ENCODE peak calls at places on chromosomes 13 and 19, in ten cellular contexts. One of them, this sample, is unnamed.
A peak's percentile ranks its signal among the peaks of the same experiment; 100 is the strongest.

GRCh38 chr19:45247136-45247535 is 1.9 kb upstream of the EXOC3L2 start:
- DNase-seq in iris pigment epithelial cell: no peak
- DNase-seq in cardiac muscle cell: no peak
- DNase-seq in NCI-H1436: no peak
- DNase-seq in coronary artery: no peak
- DNase-seq in transverse colon: no peak
- DNase-seq in ovary: no peak
- DNase-seq in ascending aorta: no peak
- DNase-seq in T-helper 2 cell: no peak
- DNase-seq in breast epithelium: no peak
- DNase-seq in this sample: no peak

GRCh38 chr19:53010494-53010893 is 3.2 kb upstream of the ERVV-1 start:
- DNase-seq in NCI-H1436: no peak
- DNase-seq in transverse colon: no peak
- DNase-seq in ascending aorta: no peak
- DNase-seq in iris pigment epithelial cell: no peak
- DNase-seq in breast epithelium: no peak
- DNase-seq in coronary artery: no peak
- DNase-seq in cardiac muscle cell: no peak
- DNase-seq in ovary: no peak
- DNase-seq in T-helper 2 cell: no peak
- DNase-seq in this sample: no peak

GRCh38 chr13:47708386-47708785 is 292.7 kb downstream of the SUCLA2 start:
- DNase-seq in NCI-H1436: no peak
- DNase-seq in ascending aorta: no peak
- DNase-seq in ovary: no peak
- DNase-seq in cardiac muscle cell: no peak
- DNase-seq in breast epithelium: no peak
- DNase-seq in iris pigment epithelial cell: peak; percentile 46
- DNase-seq in transverse colon: no peak
- DNase-seq in T-helper 2 cell: no peak
- DNase-seq in coronary artery: no peak
- DNase-seq in this sample: no peak

GRCh38 chr13:40981361-40981760 is 37.8 kb downstream of the ELF1 start:
- DNase-seq in iris pigment epithelial cell: peak; percentile 30
- DNase-seq in ovary: no peak
- DNase-seq in coronary artery: no peak
- DNase-seq in T-helper 2 cell: no peak
- DNase-seq in breast epithelium: no peak
- DNase-seq in ascending aorta: no peak
- DNase-seq in transverse colon: no peak
- DNase-seq in cardiac muscle cell: no peak
- DNase-seq in NCI-H1436: no peak
- DNase-seq in this sample: no peak

GRCh38 chr13:73417012-73417615 is 358.3 kb downstream of the KLF5 start:
- DNase-seq in cardiac muscle cell: no peak
- DNase-seq in ovary: no peak
- DNase-seq in coronary artery: no peak
- DNase-seq in breast epithelium: no peak
- DNase-seq in iris pigment epithelial cell: peak; percentile 19
- DNase-seq in transverse colon: no peak
- DNase-seq in T-helper 2 cell: no peak
- DNase-seq in ascending aorta: no peak
- DNase-seq in NCI-H1436: peak; percentile 43
- DNase-seq in this sample: peak; percentile 53

GRCh38 chr13:80011448-80012212 is 329.3 kb downstream of the SPRY2 start:
- DNase-seq in iris pigment epithelial cell: peak; percentile 16
- DNase-seq in coronary artery: no peak
- DNase-seq in breast epithelium: no peak
- DNase-seq in ovary: peak; percentile 39
- DNase-seq in transverse colon: peak; percentile 20
- DNase-seq in ascending aorta: no peak
- DNase-seq in cardiac muscle cell: no peak
- DNase-seq in NCI-H1436: no peak
- DNase-seq in T-helper 2 cell: no peak
- DNase-seq in this sample: peak; percentile 6

GRCh38 chr13:45194081-45194939 is 6.5 kb downstream of the KCTD4 start:
- DNase-seq in ovary: peak; percentile 55
- DNase-seq in NCI-H1436: no peak
- DNase-seq in coronary artery: peak; percentile 76
- DNase-seq in T-helper 2 cell: no peak
- DNase-seq in transverse colon: peak; percentile 23
- DNase-seq in cardiac muscle cell: no peak
- DNase-seq in iris pigment epithelial cell: peak; percentile 69
- DNase-seq in ascending aorta: peak; percentile 73
- DNase-seq in breast epithelium: no peak
- DNase-seq in this sample: peak; percentile 21

GRCh38 chr19:45153339-45154063 is 7.3 kb downstream of the NKPD1 start:
- DNase-seq in transverse colon: peak; percentile 36
- DNase-seq in iris pigment epithelial cell: peak; percentile 65
- DNase-seq in ascending aorta: no peak
- DNase-seq in cardiac muscle cell: peak; percentile 82
- DNase-seq in coronary artery: no peak
- DNase-seq in breast epithelium: no peak
- DNase-seq in NCI-H1436: no peak
- DNase-seq in ovary: peak; percentile 78
- DNase-seq in T-helper 2 cell: no peak
- DNase-seq in this sample: no peak

GRCh38 chr19:40716031-40716654 is 543 bp downstream of the COQ8B start:
- DNase-seq in ascending aorta: no peak
- DNase-seq in breast epithelium: peak; percentile 61
- DNase-seq in T-helper 2 cell: no peak
- DNase-seq in NCI-H1436: no peak
- DNase-seq in cardiac muscle cell: no peak
- DNase-seq in transverse colon: no peak
- DNase-seq in iris pigment epithelial cell: peak; percentile 91
- DNase-seq in ovary: peak; percentile 64
- DNase-seq in coronary artery: no peak
- DNase-seq in this sample: no peak

GRCh38 chr19:3047307-3048189 is 14.7 kb downstream of the TLE5 start:
- DNase-seq in breast epithelium: peak; percentile 79
- DNase-seq in iris pigment epithelial cell: peak; percentile 87
- DNase-seq in T-helper 2 cell: no peak
- DNase-seq in NCI-H1436: peak; percentile 83
- DNase-seq in cardiac muscle cell: peak; percentile 80
- DNase-seq in ascending aorta: peak; percentile 93
- DNase-seq in transverse colon: peak; percentile 92
- DNase-seq in coronary artery: peak; percentile 88
- DNase-seq in ovary: peak; percentile 91
- DNase-seq in this sample: peak; percentile 77

GRCh38 chr13:27792393-27793218 is at the start of gene GSX1:
- DNase-seq in transverse colon: peak; percentile 52
- DNase-seq in iris pigment epithelial cell: peak; percentile 76
- DNase-seq in NCI-H1436: no peak
- DNase-seq in cardiac muscle cell: peak; percentile 95
- DNase-seq in T-helper 2 cell: no peak
- DNase-seq in breast epithelium: no peak
- DNase-seq in coronary artery: no peak
- DNase-seq in ovary: peak; percentile 70
- DNase-seq in ascending aorta: peak; percentile 69
- DNase-seq in this sample: peak; percentile 81

GRCh38 chr13:32911506-32911905 is 104.7 kb upstream of the KL start:
- DNase-seq in ascending aorta: no peak
- DNase-seq in ovary: no peak
- DNase-seq in breast epithelium: no peak
- DNase-seq in T-helper 2 cell: no peak
- DNase-seq in coronary artery: no peak
- DNase-seq in cardiac muscle cell: peak; percentile 14
- DNase-seq in iris pigment epithelial cell: peak; percentile 75
- DNase-seq in NCI-H1436: peak; percentile 26
- DNase-seq in transverse colon: no peak
- DNase-seq in this sample: no peak

GRCh38 chr19:1866693-1867358 is 3.4 kb upstream of the KLF16 start:
- DNase-seq in T-helper 2 cell: no peak
- DNase-seq in coronary artery: no peak
- DNase-seq in NCI-H1436: no peak
- DNase-seq in breast epithelium: no peak
- DNase-seq in ascending aorta: no peak
- DNase-seq in iris pigment epithelial cell: no peak
- DNase-seq in ovary: no peak
- DNase-seq in cardiac muscle cell: no peak
- DNase-seq in transverse colon: no peak
- DNase-seq in this sample: peak; percentile 12

GRCh38 chr13:113383089-113383488 is 19.2 kb upstream of the GRTP1 start:
- DNase-seq in ascending aorta: peak; percentile 15
- DNase-seq in transverse colon: no peak
- DNase-seq in coronary artery: no peak
- DNase-seq in T-helper 2 cell: no peak
- DNase-seq in NCI-H1436: no peak
- DNase-seq in iris pigment epithelial cell: no peak
- DNase-seq in breast epithelium: no peak
- DNase-seq in ovary: no peak
- DNase-seq in cardiac muscle cell: no peak
- DNase-seq in this sample: no peak

GRCh38 chr13:40179421-40179820 is 487.0 kb downstream of the FOXO1 start:
- DNase-seq in ascending aorta: no peak
- DNase-seq in T-helper 2 cell: no peak
- DNase-seq in NCI-H1436: no peak
- DNase-seq in breast epithelium: no peak
- DNase-seq in iris pigment epithelial cell: no peak
- DNase-seq in transverse colon: no peak
- DNase-seq in ovary: no peak
- DNase-seq in coronary artery: no peak
- DNase-seq in cardiac muscle cell: no peak
- DNase-seq in this sample: no peak

GRCh38 chr13:51420681-51421476 is 32.0 kb downstream of the INTS6 start:
- DNase-seq in ovary: no peak
- DNase-seq in transverse colon: no peak
- DNase-seq in coronary artery: no peak
- DNase-seq in NCI-H1436: no peak
- DNase-seq in T-helper 2 cell: no peak
- DNase-seq in ascending aorta: no peak
- DNase-seq in breast epithelium: no peak
- DNase-seq in cardiac muscle cell: no peak
- DNase-seq in iris pigment epithelial cell: no peak
- DNase-seq in this sample: no peak

GRCh38 chr19:34228347-34228746 is 26.0 kb upstream of the GARRE1 start:
- DNase-seq in NCI-H1436: no peak
- DNase-seq in ovary: no peak
- DNase-seq in transverse colon: no peak
- DNase-seq in cardiac muscle cell: no peak
- DNase-seq in coronary artery: no peak
- DNase-seq in iris pigment epithelial cell: no peak
- DNase-seq in breast epithelium: no peak
- DNase-seq in ascending aorta: no peak
- DNase-seq in T-helper 2 cell: no peak
- DNase-seq in this sample: no peak

GRCh38 chr13:41520699-41521630 is 63.6 kb downstream of the RGCC start:
- DNase-seq in ovary: no peak
- DNase-seq in cardiac muscle cell: no peak
- DNase-seq in ascending aorta: no peak
- DNase-seq in coronary artery: no peak
- DNase-seq in NCI-H1436: no peak
- DNase-seq in breast epithelium: no peak
- DNase-seq in transverse colon: no peak
- DNase-seq in iris pigment epithelial cell: no peak
- DNase-seq in T-helper 2 cell: no peak
- DNase-seq in this sample: no peak

GRCh38 chr19:47445937-47446402 is 25.7 kb downstream of the SLC8A2 start:
- DNase-seq in ascending aorta: no peak
- DNase-seq in coronary artery: no peak
- DNase-seq in breast epithelium: no peak
- DNase-seq in NCI-H1436: peak; percentile 62
- DNase-seq in ovary: peak; percentile 68
- DNase-seq in iris pigment epithelial cell: peak; percentile 20
- DNase-seq in transverse colon: peak; percentile 43
- DNase-seq in cardiac muscle cell: peak; percentile 49
- DNase-seq in T-helper 2 cell: peak; percentile 45
- DNase-seq in this sample: peak; percentile 33

GRCh38 chr13:67439365-67439764 is 209.2 kb upstream of the PCDH9 start:
- DNase-seq in NCI-H1436: no peak
- DNase-seq in ovary: no peak
- DNase-seq in cardiac muscle cell: no peak
- DNase-seq in breast epithelium: no peak
- DNase-seq in iris pigment epithelial cell: no peak
- DNase-seq in ascending aorta: no peak
- DNase-seq in T-helper 2 cell: no peak
- DNase-seq in coronary artery: no peak
- DNase-seq in transverse colon: no peak
- DNase-seq in this sample: no peak

This sample was measured in body of pancreas.